ENCODE peak calls at places on chromosomes 13 and 19, in six cellular contexts. G is fibroblast of lung, A is AG04450, I is cardiac fibroblast, M is epithelial cell of proximal tubule, N is fibroblast of the aortic adventitia. W is an unnamed sample.

GRCh38 chr19:4967738-4968461 is 1.0 kb upstream of the KDM4B start:
- DNase-seq in G (peak), A (no peak), I (peak), M (no peak), N (peak), W (peak)

GRCh38 chr13:32734511-32734910 is 148.3 kb downstream of the PDS5B start:
- DNase-seq in G (peak), A (peak), I (peak), M (no peak), N (peak), W (peak)

GRCh38 chr13:99227331-99227900 is 26.8 kb downstream of the UBAC2 start:
- DNase-seq in G (no peak), A (no peak), I (no peak), M (no peak), N (no peak), W (no peak)

GRCh38 chr13:26619321-26619720 is 61.8 kb downstream of the WASF3 start:
- DNase-seq in G (peak), A (peak), I (peak), M (no peak), N (peak), W (peak)

GRCh38 chr19:56751078-56751489 is 79.5 kb upstream of the ZNF835 start:
- DNase-seq in G (no peak), A (no peak), I (no peak), M (no peak), N (no peak), W (no peak)

GRCh38 chr19:7500811-7501450 is 12.1 kb upstream of the PEX11G start:
- DNase-seq in G (no peak), A (no peak), I (peak), M (no peak), N (no peak), W (peak)

GRCh38 chr19:52941941-52942370 is 18.7 kb upstream of the ZNF888 start:
- DNase-seq in G (peak), A (no peak), I (peak), M (no peak), N (peak), W (peak)

GRCh38 chr13:60009300-60010248 is 154.2 kb downstream of the DIAPH3 start:
- DNase-seq in G (peak), A (no peak), I (no peak), M (no peak), N (no peak), W (peak)

GRCh38 chr13:27463500-27463899 is 13.1 kb upstream of the MTIF3 start:
- DNase-seq in G (no peak), A (no peak), I (no peak), M (no peak), N (no peak), W (no peak)

GRCh38 chr19:48551437-48552302 is at the start of gene SULT2B1:
- DNase-seq in G (no peak), A (no peak), I (no peak), M (no peak), N (no peak), W (peak)

GRCh38 chr13:39855236-39855635 is 199.8 kb downstream of the COG6 start:
- DNase-seq in G (no peak), A (no peak), I (peak), M (no peak), N (peak), W (no peak)

GRCh38 chr13:27622102-27622820 is 569 bp downstream of the POLR1D start:
- DNase-seq in G (peak), A (no peak), I (peak), M (no peak), N (peak), W (no peak)

GRCh38 chr13:38530492-38530891 is 156.4 kb upstream of the FREM2 start:
- DNase-seq in G (peak), A (no peak), I (peak), M (no peak), N (peak), W (peak)
- TF ChIP-seq CTCF in G (peak), A (no peak), I (peak), M (peak), N (peak), W (peak)

GRCh38 chr19:2552859-2553258 is 76.9 kb downstream of the GADD45B start:
- DNase-seq in G (no peak), A (no peak), I (no peak), M (no peak), N (no peak), W (no peak)
- H3K4me3 ChIP-seq in G (no peak), A (no peak), I (peak), M (no peak), N (peak), W (no peak)

DNA sequence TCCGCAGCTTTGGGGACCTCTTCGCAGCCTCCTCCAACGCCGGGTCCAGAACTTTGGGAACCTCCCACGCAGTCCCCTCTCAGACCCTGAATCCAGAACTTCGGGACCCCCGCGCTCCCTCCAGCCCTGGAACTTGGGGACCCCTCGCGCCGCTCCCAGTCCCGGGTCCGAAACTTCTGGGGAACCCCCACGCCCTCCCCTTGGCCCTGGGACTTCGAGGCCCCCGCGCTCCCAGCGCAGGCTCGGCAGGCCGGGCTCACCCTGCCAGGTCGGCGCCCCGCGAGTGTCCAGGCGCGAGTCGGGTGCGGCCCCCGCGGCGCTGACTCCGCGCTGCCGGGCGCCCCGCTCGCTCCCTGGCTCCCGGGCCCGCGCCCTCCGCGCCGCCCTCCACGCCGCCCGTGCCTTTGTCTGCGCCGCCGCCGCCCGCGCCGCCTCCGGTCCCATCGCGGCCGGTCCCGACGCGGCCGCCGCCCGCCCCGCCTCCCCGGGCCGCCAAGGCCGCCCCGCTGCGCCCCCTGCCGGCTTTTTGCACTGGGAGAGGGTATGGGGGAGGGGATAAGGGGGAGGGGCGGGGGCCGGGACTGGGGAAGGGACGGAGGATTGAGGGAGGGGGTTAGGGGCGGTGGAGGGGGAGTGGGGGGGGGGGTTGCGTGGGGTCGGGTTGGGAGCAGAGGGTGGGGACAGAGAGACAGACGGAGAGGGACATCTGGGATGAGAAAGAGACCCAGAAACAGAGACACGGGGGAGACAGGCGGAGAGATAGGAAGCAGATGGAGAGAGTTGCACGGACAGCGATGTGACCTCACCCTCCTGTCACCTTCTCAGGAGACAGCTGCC is at the start of gene HOMER3:
- DNase-seq in G (peak), A (no peak), I (peak), M (no peak), N (peak), W (peak)
- TF ChIP-seq CTCF in G (no peak), A (peak), I (peak), M (peak), N (peak), W (peak)

GRCh38 chr13:101681834-101682233 is 229.4 kb downstream of the ITGBL1 start:
- DNase-seq in G (peak), A (no peak), I (no peak), M (peak), N (peak), W (no peak)
- H3K4me3 ChIP-seq in G (no peak), A (no peak), I (no peak), M (no peak), N (no peak), W (no peak)

DNA sequence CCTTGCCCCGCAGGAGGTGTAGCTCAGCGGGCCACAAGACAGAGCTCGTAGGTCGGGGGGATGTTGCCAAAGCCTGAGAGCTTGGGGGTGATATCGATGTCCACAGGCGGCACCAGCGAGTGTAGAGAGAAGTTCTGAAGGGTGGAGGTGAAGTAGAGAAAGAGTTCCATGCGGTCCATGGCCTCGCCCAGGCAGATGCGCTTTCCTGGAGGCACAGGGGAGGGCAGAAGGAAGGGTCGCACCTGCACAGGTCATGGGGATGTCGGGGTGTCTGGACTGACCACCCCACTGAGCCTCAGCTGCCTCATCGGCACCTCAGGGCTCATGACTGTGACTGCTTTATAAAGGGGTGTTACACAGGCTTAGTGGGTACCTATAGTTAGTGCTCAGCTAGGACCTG is 37.8 kb upstream of the CYP2A13 start:
- DNase-seq in G (no peak), A (no peak), I (no peak), M (no peak), N (no peak), W (no peak)
- TF ChIP-seq CTCF in G (no peak), A (no peak), I (no peak), M (no peak), N (no peak), W (no peak)

GRCh38 chr19:39133431-39134270 is 8.1 kb downstream of the PAK4 start:
- DNase-seq in G (no peak), A (no peak), I (no peak), M (no peak), N (no peak), W (no peak)
- H3K4me3 ChIP-seq in G (no peak), A (no peak), I (no peak), M (no peak), N (no peak), W (no peak)